ENCODE peak calls at places on chromosome 22, in five cellular contexts. One of them, this sample, is unnamed.

GRCh38 chr22:41560095-41560487 is 719 bp upstream of the CSDC2 start:
- DNase-seq in epithelial cell of esophagus: no peak
- DNase-seq in progenitor cell of endocrine pancreas: no peak
- DNase-seq in heart right ventricle: no peak
- DNase-seq in OCI-LY7: no peak
- DNase-seq in this sample: no peak

GRCh38 chr22:20013382-20013871 is 3.2 kb downstream of the ARVCF start:
- DNase-seq in OCI-LY7: peak; percentile 36
- DNase-seq in progenitor cell of endocrine pancreas: peak; percentile 78
- DNase-seq in heart right ventricle: peak; percentile 76
- DNase-seq in epithelial cell of esophagus: peak; percentile 51
- DNase-seq in this sample: no peak

GRCh38 chr22:47215851-47216250 is 453.4 kb downstream of the TBC1D22A start:
- DNase-seq in heart right ventricle: no peak
- DNase-seq in OCI-LY7: no peak
- DNase-seq in epithelial cell of esophagus: no peak
- DNase-seq in progenitor cell of endocrine pancreas: peak; percentile 2
- DNase-seq in this sample: no peak

GRCh38 chr22:47192106-47192650 is 429.7 kb downstream of the TBC1D22A start:
- DNase-seq in epithelial cell of esophagus: no peak
- DNase-seq in OCI-LY7: no peak
- DNase-seq in progenitor cell of endocrine pancreas: no peak
- DNase-seq in heart right ventricle: no peak
- DNase-seq in this sample: no peak

GRCh38 chr22:34570408-34570807 is 495.6 kb upstream of the ISX start:
- DNase-seq in epithelial cell of esophagus: no peak
- DNase-seq in progenitor cell of endocrine pancreas: no peak
- DNase-seq in heart right ventricle: no peak
- DNase-seq in OCI-LY7: no peak
- DNase-seq in this sample: no peak

GRCh38 chr22:46002757-46003270 is 25.9 kb upstream of the WNT7B start:
- DNase-seq in progenitor cell of endocrine pancreas: no peak
- DNase-seq in OCI-LY7: no peak
- DNase-seq in heart right ventricle: no peak
- DNase-seq in epithelial cell of esophagus: no peak
- DNase-seq in this sample: peak; percentile 34

GRCh38 chr22:49212466-49212865 is 615.2 kb downstream of the BRD1 start:
- DNase-seq in OCI-LY7: no peak
- DNase-seq in epithelial cell of esophagus: no peak
- DNase-seq in heart right ventricle: no peak
- DNase-seq in progenitor cell of endocrine pancreas: no peak
- DNase-seq in this sample: no peak

GRCh38 chr22:49733631-49734030 is 94.0 kb downstream of the BRD1 start:
- DNase-seq in heart right ventricle: no peak
- DNase-seq in OCI-LY7: no peak
- DNase-seq in epithelial cell of esophagus: no peak
- DNase-seq in progenitor cell of endocrine pancreas: no peak
- DNase-seq in this sample: no peak

GRCh38 chr22:49718396-49718795 is 109.3 kb downstream of the BRD1 start:
- DNase-seq in progenitor cell of endocrine pancreas: no peak
- DNase-seq in epithelial cell of esophagus: no peak
- DNase-seq in OCI-LY7: no peak
- DNase-seq in heart right ventricle: no peak
- DNase-seq in this sample: no peak

GRCh38 chr22:36578619-36579018 is 49.7 kb upstream of the EIF3D start:
- DNase-seq in heart right ventricle: no peak
- DNase-seq in OCI-LY7: no peak
- DNase-seq in progenitor cell of endocrine pancreas: no peak
- DNase-seq in epithelial cell of esophagus: no peak
- DNase-seq in this sample: no peak

GRCh38 chr22:45476814-45477213 is 25.9 kb upstream of the FBLN1 start:
- DNase-seq in progenitor cell of endocrine pancreas: no peak
- DNase-seq in OCI-LY7: no peak
- DNase-seq in heart right ventricle: no peak
- DNase-seq in epithelial cell of esophagus: no peak
- DNase-seq in this sample: peak; percentile 73

DNA sequence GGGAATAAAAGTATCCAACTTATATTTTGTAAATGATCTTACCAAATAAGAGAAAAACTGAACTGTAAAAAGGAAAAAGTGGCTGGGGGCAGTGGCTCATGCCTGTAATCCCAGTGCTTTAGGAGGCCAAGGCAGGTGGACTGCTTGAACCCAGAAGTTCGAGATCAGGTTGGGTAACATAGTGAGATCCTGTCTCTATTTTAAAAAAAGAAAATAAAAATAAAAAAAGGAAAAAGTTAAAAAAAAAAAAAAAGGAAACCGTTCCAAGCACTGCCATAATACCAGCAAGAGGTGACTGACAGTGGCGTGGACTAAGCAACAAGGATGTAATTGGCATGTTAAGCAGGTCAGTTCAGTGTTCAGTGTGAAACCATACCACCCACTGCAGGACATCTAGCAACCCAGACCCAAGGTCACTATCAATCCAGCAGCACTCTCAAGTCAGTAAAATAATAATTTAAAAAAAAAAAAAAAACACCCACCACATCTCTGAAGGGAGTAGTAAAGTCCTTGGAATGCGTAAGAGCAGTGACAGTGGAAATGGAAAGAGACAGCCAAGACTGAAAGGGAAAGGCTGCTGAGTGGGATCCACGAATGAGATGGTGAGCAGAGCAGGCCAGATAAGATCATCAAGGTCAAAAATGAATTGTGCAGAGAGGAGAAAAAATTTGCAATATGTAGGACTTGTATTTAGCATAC is 43.6 kb downstream of the MAPK1 start:
- DNase-seq in progenitor cell of endocrine pancreas: no peak
- DNase-seq in heart right ventricle: no peak
- DNase-seq in epithelial cell of esophagus: no peak
- DNase-seq in OCI-LY7: no peak
- DNase-seq in this sample: no peak
- TF ChIP-seq CTCF in progenitor cell of endocrine pancreas: no peak
- TF ChIP-seq CTCF in heart right ventricle: no peak
- TF ChIP-seq CTCF in epithelial cell of esophagus: no peak
- TF ChIP-seq CTCF in OCI-LY7: no peak
- TF ChIP-seq CTCF in this sample: no peak

DNA sequence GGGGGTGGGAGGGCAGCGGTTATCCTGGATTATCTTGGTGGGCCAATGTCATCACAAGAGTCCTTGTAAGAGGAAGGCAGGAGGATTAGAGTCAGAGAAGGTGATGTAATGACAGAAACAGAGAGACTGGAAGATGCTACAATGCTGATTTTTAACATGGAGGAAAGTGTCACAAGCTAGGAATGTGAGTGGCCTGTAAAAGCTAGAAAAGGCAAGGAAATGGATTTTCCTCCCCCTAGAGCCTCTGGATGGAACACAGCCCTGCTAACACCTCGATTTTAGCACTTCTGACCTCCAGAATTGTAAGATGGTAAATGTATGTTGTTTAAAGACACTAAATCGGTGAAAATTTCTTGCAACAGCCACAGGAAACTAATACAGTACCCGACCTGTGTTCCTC is 109.3 kb downstream of the MN1 start:
- DNase-seq in OCI-LY7: no peak
- DNase-seq in progenitor cell of endocrine pancreas: no peak
- DNase-seq in heart right ventricle: no peak
- DNase-seq in epithelial cell of esophagus: no peak
- DNase-seq in this sample: no peak
- TF ChIP-seq CTCF in OCI-LY7: no peak
- TF ChIP-seq CTCF in progenitor cell of endocrine pancreas: no peak
- TF ChIP-seq CTCF in heart right ventricle: no peak
- TF ChIP-seq CTCF in epithelial cell of esophagus: no peak
- TF ChIP-seq CTCF in this sample: no peak

GRCh38 chr22:40479126-40479800 is 108.9 kb downstream of the SGSM3 start:
- DNase-seq in heart right ventricle: no peak
- DNase-seq in epithelial cell of esophagus: no peak
- DNase-seq in OCI-LY7: no peak
- DNase-seq in progenitor cell of endocrine pancreas: no peak
- DNase-seq in this sample: peak; percentile 6
- TF ChIP-seq CTCF in heart right ventricle: no peak
- TF ChIP-seq CTCF in epithelial cell of esophagus: no peak
- TF ChIP-seq CTCF in OCI-LY7: peak; percentile 73
- TF ChIP-seq CTCF in progenitor cell of endocrine pancreas: no peak
- TF ChIP-seq CTCF in this sample: peak; percentile 7

GRCh38 chr22:30626413-30626812 is 9.2 kb upstream of the SLC35E4 start:
- DNase-seq in OCI-LY7: no peak
- DNase-seq in epithelial cell of esophagus: no peak
- DNase-seq in progenitor cell of endocrine pancreas: no peak
- DNase-seq in heart right ventricle: no peak
- DNase-seq in this sample: no peak
- TF ChIP-seq CTCF in OCI-LY7: no peak
- TF ChIP-seq CTCF in epithelial cell of esophagus: no peak
- TF ChIP-seq CTCF in progenitor cell of endocrine pancreas: no peak
- TF ChIP-seq CTCF in heart right ventricle: no peak
- TF ChIP-seq CTCF in this sample: no peak

GRCh38 chr22:28950567-28951411 is 67.4 kb downstream of the ZNRF3 start:
- DNase-seq in progenitor cell of endocrine pancreas: no peak
- DNase-seq in heart right ventricle: no peak
- DNase-seq in epithelial cell of esophagus: no peak
- DNase-seq in OCI-LY7: no peak
- DNase-seq in this sample: no peak

GRCh38 chr22:28952857-28953256 is 69.5 kb downstream of the ZNRF3 start:
- DNase-seq in heart right ventricle: no peak
- DNase-seq in progenitor cell of endocrine pancreas: no peak
- DNase-seq in epithelial cell of esophagus: no peak
- DNase-seq in OCI-LY7: no peak
- DNase-seq in this sample: peak; percentile 62

GRCh38 chr22:28951530-28951929 is 68.2 kb downstream of the ZNRF3 start:
- DNase-seq in OCI-LY7: no peak
- DNase-seq in progenitor cell of endocrine pancreas: no peak
- DNase-seq in epithelial cell of esophagus: no peak
- DNase-seq in heart right ventricle: no peak
- DNase-seq in this sample: no peak

GRCh38 chr22:28953399-28953798 is 70.0 kb downstream of the ZNRF3 start:
- DNase-seq in progenitor cell of endocrine pancreas: no peak
- DNase-seq in heart right ventricle: no peak
- DNase-seq in epithelial cell of esophagus: no peak
- DNase-seq in OCI-LY7: no peak
- DNase-seq in this sample: no peak

DNA sequence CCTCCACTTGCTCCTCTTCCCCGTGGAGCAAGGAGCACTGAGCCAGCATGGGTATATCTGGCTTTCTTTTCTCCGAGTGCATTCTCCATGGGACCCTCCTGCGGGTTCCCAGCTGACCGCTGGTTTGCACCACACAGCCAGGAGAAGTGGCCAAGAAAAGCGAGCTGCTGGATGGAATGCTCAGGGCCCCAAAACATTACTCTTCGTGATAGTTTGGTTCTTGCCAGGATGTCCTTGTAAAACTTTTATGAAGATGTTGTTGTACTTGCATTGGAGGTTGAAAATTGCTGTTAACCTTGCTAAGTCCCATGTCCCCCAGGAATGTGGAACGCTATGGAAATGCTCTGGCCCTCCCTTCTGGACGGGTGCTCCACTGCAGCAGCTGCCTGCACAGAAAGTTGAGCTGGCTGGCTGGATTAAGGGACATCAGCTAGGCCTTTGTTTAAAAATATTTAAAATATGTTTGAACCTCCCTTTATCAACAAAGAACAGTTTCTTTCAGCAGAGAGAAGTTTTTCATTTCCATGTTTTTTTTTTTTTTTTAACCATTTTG is 68.7 kb downstream of the ZNRF3 start:
- DNase-seq in heart right ventricle: no peak
- DNase-seq in epithelial cell of esophagus: no peak
- DNase-seq in OCI-LY7: no peak
- DNase-seq in progenitor cell of endocrine pancreas: no peak
- DNase-seq in this sample: no peak
- TF ChIP-seq CTCF in heart right ventricle: no peak
- TF ChIP-seq CTCF in epithelial cell of esophagus: peak; percentile 2
- TF ChIP-seq CTCF in OCI-LY7: no peak
- TF ChIP-seq CTCF in progenitor cell of endocrine pancreas: no peak
- TF ChIP-seq CTCF in this sample: no peak

GRCh38 chr22:43848366-43849171 is 13.7 kb downstream of the SULT4A1 start:
- DNase-seq in epithelial cell of esophagus: peak; percentile 11
- DNase-seq in progenitor cell of endocrine pancreas: no peak
- DNase-seq in OCI-LY7: no peak
- DNase-seq in heart right ventricle: no peak
- DNase-seq in this sample: peak; percentile 13
- TF ChIP-seq CTCF in epithelial cell of esophagus: peak; percentile 44
- TF ChIP-seq CTCF in progenitor cell of endocrine pancreas: peak; percentile 71
- TF ChIP-seq CTCF in OCI-LY7: peak; percentile 26
- TF ChIP-seq CTCF in heart right ventricle: peak; percentile 37
- TF ChIP-seq CTCF in this sample: peak; percentile 18

GRCh38 chr22:25875461-25875860 is 133.5 kb downstream of the MYO18B start:
- DNase-seq in OCI-LY7: no peak
- DNase-seq in progenitor cell of endocrine pancreas: no peak
- DNase-seq in heart right ventricle: no peak
- DNase-seq in epithelial cell of esophagus: no peak
- DNase-seq in this sample: no peak
- TF ChIP-seq CTCF in OCI-LY7: no peak
- TF ChIP-seq CTCF in progenitor cell of endocrine pancreas: no peak
- TF ChIP-seq CTCF in heart right ventricle: no peak
- TF ChIP-seq CTCF in epithelial cell of esophagus: no peak
- TF ChIP-seq CTCF in this sample: no peak

GRCh38 chr22:24156146-24156914 is 25.0 kb upstream of the SUSD2 start:
- DNase-seq in progenitor cell of endocrine pancreas: no peak
- DNase-seq in heart right ventricle: no peak
- DNase-seq in OCI-LY7: peak; percentile 76
- DNase-seq in epithelial cell of esophagus: peak; percentile 46
- DNase-seq in this sample: peak; percentile 38

GRCh38 chr22:24154826-24155225 is 26.5 kb upstream of the SUSD2 start:
- DNase-seq in epithelial cell of esophagus: no peak
- DNase-seq in OCI-LY7: no peak
- DNase-seq in progenitor cell of endocrine pancreas: no peak
- DNase-seq in heart right ventricle: no peak
- DNase-seq in this sample: no peak

GRCh38 chr22:24153959-24154358 is 27.3 kb upstream of the SUSD2 start:
- DNase-seq in heart right ventricle: no peak
- DNase-seq in epithelial cell of esophagus: no peak
- DNase-seq in progenitor cell of endocrine pancreas: no peak
- DNase-seq in OCI-LY7: peak; percentile 45
- DNase-seq in this sample: no peak

GRCh38 chr22:24156915-24157782 is 24.1 kb upstream of the SUSD2 start:
- DNase-seq in progenitor cell of endocrine pancreas: peak; percentile 77
- DNase-seq in OCI-LY7: peak; percentile 96
- DNase-seq in epithelial cell of esophagus: peak; percentile 64
- DNase-seq in heart right ventricle: peak; percentile 84
- DNase-seq in this sample: peak; percentile 85

DNA sequence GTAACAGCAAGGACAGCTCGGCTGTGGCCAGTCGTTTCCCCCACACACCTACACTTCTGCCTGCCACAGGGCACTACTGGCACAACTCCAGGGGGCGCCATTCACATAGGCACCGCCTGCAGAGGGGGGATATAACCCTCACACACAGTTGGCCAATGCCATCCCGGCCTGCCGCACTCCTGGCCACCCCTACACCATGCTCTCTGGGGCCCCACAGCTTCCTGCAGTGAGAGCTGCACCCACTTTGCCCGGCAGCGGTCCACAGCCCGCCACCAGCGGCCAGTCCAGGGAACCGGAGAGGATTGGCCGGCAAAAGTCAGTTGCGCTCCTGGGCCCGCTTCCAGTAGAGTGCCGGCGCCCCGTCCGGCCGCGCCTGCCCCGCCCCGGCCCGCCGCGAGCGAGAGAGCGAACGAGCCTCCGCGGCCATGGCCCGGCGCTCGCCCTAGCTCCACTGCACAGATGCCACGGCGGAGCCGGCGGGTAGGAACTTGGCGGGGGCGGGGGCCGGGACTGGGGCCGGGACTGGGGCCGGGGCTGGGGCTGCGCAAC is 25.6 kb upstream of the SUSD2 start:
- DNase-seq in epithelial cell of esophagus: peak; percentile 52
- DNase-seq in OCI-LY7: peak; percentile 68
- DNase-seq in progenitor cell of endocrine pancreas: peak; percentile 37
- DNase-seq in heart right ventricle: peak; percentile 86
- DNase-seq in this sample: peak; percentile 74
- TF ChIP-seq CTCF in epithelial cell of esophagus: no peak
- TF ChIP-seq CTCF in OCI-LY7: peak; percentile 85
- TF ChIP-seq CTCF in progenitor cell of endocrine pancreas: peak; percentile 48
- TF ChIP-seq CTCF in heart right ventricle: peak; percentile 49
- TF ChIP-seq CTCF in this sample: peak; percentile 42

This sample was measured in MCF 10A.